ENCODE peak calls at places on chromosomes 12 and 14, in five cellular contexts. One of them, this sample, is unnamed.

GRCh38 chr12:52307836-52308806 is 13.1 kb downstream of the KRT83 start:
- DNase-seq in stomach: peak; percentile 67
- DNase-seq in endodermal cell: peak; percentile 96
- DNase-seq in GM23338: peak; percentile 89
- DNase-seq in cardiac muscle cell: peak; percentile 82
- DNase-seq in this sample: peak; percentile 61

GRCh38 chr14:77838756-77839565 is 39.1 kb downstream of the ADCK1 start:
- DNase-seq in stomach: no peak
- DNase-seq in endodermal cell: peak; percentile 47
- DNase-seq in GM23338: peak; percentile 19
- DNase-seq in cardiac muscle cell: no peak
- DNase-seq in this sample: no peak

GRCh38 chr14:69079188-69079742 is 73.7 kb downstream of the DCAF5 start:
- DNase-seq in stomach: no peak
- DNase-seq in endodermal cell: no peak
- DNase-seq in GM23338: peak; percentile 17
- DNase-seq in cardiac muscle cell: no peak
- DNase-seq in this sample: peak; percentile 29

GRCh38 chr12:46933947-46934346 is 108.2 kb upstream of the SLC38A4 start:
- DNase-seq in stomach: no peak
- DNase-seq in endodermal cell: no peak
- DNase-seq in GM23338: peak; percentile 59
- DNase-seq in cardiac muscle cell: peak; percentile 40
- DNase-seq in this sample: peak; percentile 20

GRCh38 chr14:34078117-34078743 is 127.4 kb upstream of the EGLN3 start:
- DNase-seq in stomach: no peak
- DNase-seq in endodermal cell: peak; percentile 73
- DNase-seq in GM23338: no peak
- DNase-seq in cardiac muscle cell: no peak
- DNase-seq in this sample: no peak

GRCh38 chr12:25106818-25107217 is 88.1 kb downstream of the DNAI7 start:
- DNase-seq in stomach: no peak
- DNase-seq in endodermal cell: no peak
- DNase-seq in GM23338: no peak
- DNase-seq in cardiac muscle cell: no peak
- DNase-seq in this sample: no peak

GRCh38 chr12:112374166-112374740 is 8.0 kb downstream of the HECTD4 start:
- DNase-seq in stomach: no peak
- DNase-seq in endodermal cell: no peak
- DNase-seq in GM23338: no peak
- DNase-seq in cardiac muscle cell: no peak
- DNase-seq in this sample: no peak

GRCh38 chr12:39348941-39349626 is 93.8 kb downstream of the KIF21A start:
- DNase-seq in stomach: no peak
- DNase-seq in endodermal cell: no peak
- DNase-seq in GM23338: no peak
- DNase-seq in cardiac muscle cell: no peak
- DNase-seq in this sample: no peak

GRCh38 chr12:58026892-58027891 is 85.8 kb downstream of the ATP23 start:
- DNase-seq in stomach: no peak
- DNase-seq in endodermal cell: no peak
- DNase-seq in GM23338: no peak
- DNase-seq in cardiac muscle cell: no peak
- DNase-seq in this sample: no peak

GRCh38 chr12:58029260-58029659 is 87.9 kb downstream of the ATP23 start:
- DNase-seq in stomach: no peak
- DNase-seq in endodermal cell: no peak
- DNase-seq in GM23338: no peak
- DNase-seq in cardiac muscle cell: no peak
- DNase-seq in this sample: no peak

GRCh38 chr12:58026421-58026820 is 85.1 kb downstream of the ATP23 start:
- DNase-seq in stomach: no peak
- DNase-seq in endodermal cell: no peak
- DNase-seq in GM23338: no peak
- DNase-seq in cardiac muscle cell: no peak
- DNase-seq in this sample: no peak

GRCh38 chr12:58028294-58028693 is 86.9 kb downstream of the ATP23 start:
- DNase-seq in stomach: no peak
- DNase-seq in endodermal cell: no peak
- DNase-seq in GM23338: no peak
- DNase-seq in cardiac muscle cell: no peak
- DNase-seq in this sample: no peak

GRCh38 chr12:58025431-58025830 is 84.1 kb downstream of the ATP23 start:
- DNase-seq in stomach: no peak
- DNase-seq in endodermal cell: no peak
- DNase-seq in GM23338: no peak
- DNase-seq in cardiac muscle cell: no peak
- DNase-seq in this sample: no peak
- H3K4me1 ChIP-seq in stomach: no peaks in the 10 kb centered on the region
- H3K4me1 ChIP-seq in endodermal cell: no peaks in the 10 kb centered on the region
- H3K4me1 ChIP-seq in GM23338: no peaks in the 10 kb centered on the region
- H3K4me1 ChIP-seq in cardiac muscle cell: no peaks in the 10 kb centered on the region
- H3K4me1 ChIP-seq in this sample: no peaks in the 10 kb centered on the region

GRCh38 chr12:11785722-11786121 is 136.2 kb downstream of the ETV6 start:
- DNase-seq in stomach: no peak
- DNase-seq in endodermal cell: no peak
- DNase-seq in GM23338: no peak
- DNase-seq in cardiac muscle cell: peak; percentile 54
- DNase-seq in this sample: no peak
- H3K27ac ChIP-seq in stomach: no peak overlapping the region
- H3K27ac ChIP-seq in endodermal cell: no peak overlapping the region
- H3K27ac ChIP-seq in GM23338: no peak overlapping the region
- H3K27ac ChIP-seq in cardiac muscle cell: peak overlapping the region; percentile 83
- H3K27ac ChIP-seq in this sample: no peak overlapping the region

GRCh38 chr14:104702673-104703072 is 13.3 kb downstream of the INF2 start:
- DNase-seq in stomach: no peak
- DNase-seq in endodermal cell: no peak
- DNase-seq in GM23338: no peak
- DNase-seq in cardiac muscle cell: no peak
- DNase-seq in this sample: no peak

GRCh38 chr14:104703269-104703668 is 13.9 kb downstream of the INF2 start:
- DNase-seq in stomach: no peak
- DNase-seq in endodermal cell: no peak
- DNase-seq in GM23338: no peak
- DNase-seq in cardiac muscle cell: no peak
- DNase-seq in this sample: no peak

GRCh38 chr14:104705340-104706047 is 16.1 kb downstream of the INF2 start:
- DNase-seq in stomach: no peak
- DNase-seq in endodermal cell: no peak
- DNase-seq in GM23338: no peak
- DNase-seq in cardiac muscle cell: no peak
- DNase-seq in this sample: no peak

GRCh38 chr14:104702106-104702505 is 12.7 kb downstream of the INF2 start:
- DNase-seq in stomach: no peak
- DNase-seq in endodermal cell: no peak
- DNase-seq in GM23338: no peak
- DNase-seq in cardiac muscle cell: no peak
- DNase-seq in this sample: no peak

DNA sequence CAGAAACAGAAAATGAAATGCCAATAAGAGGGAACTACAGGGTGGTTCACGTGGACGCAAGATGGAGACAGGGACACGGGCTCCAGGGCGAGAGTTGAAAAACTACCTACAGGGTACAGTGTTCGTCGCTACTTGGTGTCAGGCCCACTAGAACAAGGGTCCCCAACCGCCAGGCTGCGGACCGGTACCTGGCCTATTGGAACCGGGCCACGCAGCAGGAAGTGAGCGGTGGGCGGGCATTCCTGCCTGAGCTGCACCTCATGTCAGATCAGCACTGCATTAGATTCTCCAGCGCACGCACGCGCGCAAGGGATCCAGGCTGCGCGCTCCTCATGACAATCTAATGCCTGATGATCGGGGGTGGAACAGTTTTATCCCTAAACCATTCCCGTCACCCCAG is 14.8 kb downstream of the INF2 start:
- DNase-seq in stomach: no peak
- DNase-seq in endodermal cell: no peak
- DNase-seq in GM23338: no peak
- DNase-seq in cardiac muscle cell: no peak
- DNase-seq in this sample: no peak
- H3K4me1 ChIP-seq in stomach: peaks cover 4% of the 10 kb centered on the region
- H3K4me1 ChIP-seq in endodermal cell: no peaks in the 10 kb centered on the region
- H3K4me1 ChIP-seq in GM23338: peaks cover 15% of the 10 kb centered on the region
- H3K4me1 ChIP-seq in cardiac muscle cell: peaks cover 9% of the 10 kb centered on the region
- H3K4me1 ChIP-seq in this sample: no peaks in the 10 kb centered on the region

DNA sequence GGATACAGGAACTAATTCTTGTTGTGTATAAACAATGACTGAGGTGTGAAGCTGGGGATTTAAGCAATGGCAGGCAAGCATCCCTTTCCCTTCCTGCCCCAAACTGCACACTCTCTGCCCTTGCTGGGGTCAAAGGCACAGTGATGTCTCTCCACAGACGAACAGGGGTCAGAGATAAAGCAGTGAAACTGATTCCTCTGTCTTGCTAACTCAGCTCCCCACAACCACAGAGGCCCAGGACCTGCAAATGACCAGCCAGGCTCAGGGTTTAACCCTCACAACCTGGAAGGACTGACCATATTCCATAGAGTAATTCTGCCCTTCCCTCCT is 67.2 kb downstream of the CCDC88C start:
- DNase-seq in stomach: no peak
- DNase-seq in endodermal cell: no peak
- DNase-seq in GM23338: no peak
- DNase-seq in cardiac muscle cell: no peak
- DNase-seq in this sample: no peak
- H3K27ac ChIP-seq in stomach: peak overlapping the region; percentile 59
- H3K27ac ChIP-seq in endodermal cell: no peak overlapping the region
- H3K27ac ChIP-seq in GM23338: no peak overlapping the region
- H3K27ac ChIP-seq in cardiac muscle cell: no peak overlapping the region
- H3K27ac ChIP-seq in this sample: no peak overlapping the region

GRCh38 chr12:108701779-108702435 is 29.4 kb downstream of the CORO1C start:
- DNase-seq in stomach: no peak
- DNase-seq in endodermal cell: no peak
- DNase-seq in GM23338: no peak
- DNase-seq in cardiac muscle cell: peak; percentile 68
- DNase-seq in this sample: no peak
- H3K4me1 ChIP-seq in stomach: peaks cover 24% of the 10 kb centered on the region
- H3K4me1 ChIP-seq in endodermal cell: peaks cover 29% of the 10 kb centered on the region
- H3K4me1 ChIP-seq in GM23338: peaks cover 26% of the 10 kb centered on the region
- H3K4me1 ChIP-seq in cardiac muscle cell: peaks cover 48% of the 10 kb centered on the region
- H3K4me1 ChIP-seq in this sample: no peaks in the 10 kb centered on the region

GRCh38 chr12:92552412-92553108 is 150.2 kb upstream of the PLEKHG7 start:
- DNase-seq in stomach: no peak
- DNase-seq in endodermal cell: no peak
- DNase-seq in GM23338: no peak
- DNase-seq in cardiac muscle cell: peak; percentile 81
- DNase-seq in this sample: peak; percentile 46
- H3K27ac ChIP-seq in stomach: peak overlapping the region; percentile 35
- H3K27ac ChIP-seq in endodermal cell: no peak overlapping the region
- H3K27ac ChIP-seq in GM23338: no peak overlapping the region
- H3K27ac ChIP-seq in cardiac muscle cell: peak overlapping the region; percentile 95
- H3K27ac ChIP-seq in this sample: peak overlapping the region; percentile 18

DNA sequence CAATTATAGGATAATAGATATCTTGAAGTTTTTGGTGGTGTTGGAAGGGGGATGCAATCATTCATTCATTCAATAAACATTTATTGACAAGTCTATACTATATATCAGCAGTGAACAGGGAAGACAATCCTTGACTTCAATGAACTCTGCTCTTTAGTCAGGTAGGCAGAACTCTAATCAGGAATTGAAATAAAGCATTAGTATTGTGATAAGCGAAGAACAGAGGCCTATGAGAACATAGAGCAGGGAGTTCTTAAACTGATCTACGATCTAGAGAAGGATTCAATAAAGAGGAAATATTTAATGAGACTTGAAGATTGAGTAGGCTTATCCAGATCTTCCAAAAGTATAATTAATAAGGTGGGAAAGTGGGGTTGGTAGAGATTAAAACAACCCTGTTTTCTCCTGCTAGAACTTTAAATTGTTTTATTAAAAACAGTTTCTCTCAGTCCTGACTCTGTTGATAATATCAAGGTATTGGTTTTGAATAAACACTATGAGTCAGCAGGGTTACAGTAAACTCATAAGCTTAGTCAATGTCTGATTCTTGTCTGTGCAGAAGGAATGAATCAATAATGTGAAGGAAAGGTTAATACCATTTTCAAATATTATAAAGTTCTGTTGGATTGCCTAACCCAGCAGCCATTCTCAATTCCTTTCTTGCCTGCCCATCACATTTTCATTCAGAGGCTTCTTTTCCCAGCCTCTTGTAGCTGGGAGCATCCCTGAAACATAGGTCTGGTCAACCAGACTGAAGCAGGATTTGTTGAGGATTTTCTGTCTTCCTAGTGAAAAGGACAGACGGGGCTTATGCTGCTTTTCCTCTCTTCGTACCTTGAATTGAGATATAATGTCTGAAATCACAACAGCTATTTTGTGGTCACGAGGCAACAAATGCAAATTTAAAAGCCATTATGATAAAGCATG is 38.9 kb upstream of the KTN1 start:
- DNase-seq in stomach: no peak
- DNase-seq in endodermal cell: no peak
- DNase-seq in GM23338: no peak
- DNase-seq in cardiac muscle cell: no peak
- DNase-seq in this sample: no peak
- H3K4me1 ChIP-seq in stomach: no peaks in the 10 kb centered on the region
- H3K4me1 ChIP-seq in endodermal cell: no peaks in the 10 kb centered on the region
- H3K4me1 ChIP-seq in GM23338: no peaks in the 10 kb centered on the region
- H3K4me1 ChIP-seq in cardiac muscle cell: no peaks in the 10 kb centered on the region
- H3K4me1 ChIP-seq in this sample: no peaks in the 10 kb centered on the region

GRCh38 chr12:48157889-48158370 is 615 bp upstream of the ASB8 start:
- DNase-seq in stomach: no peak
- DNase-seq in endodermal cell: peak; percentile 35
- DNase-seq in GM23338: no peak
- DNase-seq in cardiac muscle cell: no peak
- DNase-seq in this sample: no peak
- H3K27ac ChIP-seq in stomach: peak overlapping the region; percentile 91
- H3K27ac ChIP-seq in endodermal cell: no peak overlapping the region
- H3K27ac ChIP-seq in GM23338: peak overlapping the region; percentile 1
- H3K27ac ChIP-seq in cardiac muscle cell: peak overlapping the region; percentile 69
- H3K27ac ChIP-seq in this sample: peak overlapping the region; percentile 58

DNA sequence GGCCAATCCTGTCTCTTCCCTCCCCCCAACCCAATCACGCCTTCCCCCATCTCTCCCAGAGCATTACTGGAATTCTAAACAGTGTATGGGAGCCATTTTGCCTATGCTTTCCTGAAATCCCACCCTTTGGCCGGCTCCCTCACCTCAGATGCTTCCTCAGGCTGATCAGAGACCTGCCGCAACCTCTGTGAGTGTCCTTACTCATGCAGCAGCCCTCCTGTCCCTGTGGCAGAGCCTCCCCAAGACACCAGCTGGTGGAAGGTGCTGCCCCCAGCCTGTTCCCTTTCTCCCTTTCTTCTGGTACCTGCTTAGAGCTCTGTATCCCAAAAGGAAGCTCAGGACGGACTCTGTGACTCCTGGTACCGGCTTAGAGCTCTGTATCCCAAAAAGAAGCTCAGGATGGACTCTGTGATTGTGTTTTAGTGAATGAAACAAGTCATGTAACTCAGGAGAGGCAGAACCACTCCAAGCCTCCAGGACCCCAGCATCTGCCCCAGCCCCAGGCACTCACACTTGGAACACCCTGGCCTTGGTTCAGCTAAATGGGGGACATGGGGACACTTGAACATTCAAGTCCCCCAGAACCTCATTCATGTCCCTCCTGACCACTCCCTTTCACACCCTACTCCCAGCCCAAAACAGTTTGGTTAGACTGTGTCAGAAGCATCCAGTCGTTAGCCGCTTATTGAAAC is 29.3 kb upstream of the RIN3 start:
- DNase-seq in stomach: no peak
- DNase-seq in endodermal cell: peak; percentile 35
- DNase-seq in GM23338: no peak
- DNase-seq in cardiac muscle cell: no peak
- DNase-seq in this sample: no peak
- H3K4me1 ChIP-seq in stomach: no peaks in the 10 kb centered on the region
- H3K4me1 ChIP-seq in endodermal cell: no peaks in the 10 kb centered on the region
- H3K4me1 ChIP-seq in GM23338: no peaks in the 10 kb centered on the region
- H3K4me1 ChIP-seq in cardiac muscle cell: no peaks in the 10 kb centered on the region
- H3K4me1 ChIP-seq in this sample: no peaks in the 10 kb centered on the region